ENCODE peak calls at places on chromosomes 5 and 9, in five cellular contexts. One of them, this sample, is unnamed.
A peak's percentile ranks its signal among the peaks of the same experiment; 100 is the strongest.

GRCh38 chr5:137214446-137215189 is 284.5 kb downstream of the SPOCK1 start:
- DNase-seq in breast epithelium: no peak
- DNase-seq in HepG2: peak; percentile 32
- DNase-seq in GM12878: no peak
- DNase-seq in transverse colon: no peak
- DNase-seq in this sample: no peak

GRCh38 chr5:137205237-137205636 is 293.9 kb downstream of the SPOCK1 start:
- DNase-seq in breast epithelium: no peak
- DNase-seq in HepG2: no peak
- DNase-seq in GM12878: no peak
- DNase-seq in transverse colon: no peak
- DNase-seq in this sample: no peak

GRCh38 chr9:82090041-82090440 is 101.5 kb downstream of the SPATA31D1 start:
- DNase-seq in breast epithelium: no peak
- DNase-seq in HepG2: no peak
- DNase-seq in GM12878: no peak
- DNase-seq in transverse colon: no peak
- DNase-seq in this sample: no peak

GRCh38 chr9:133331221-133331620 is 4.8 kb downstream of the SURF6 start:
- DNase-seq in breast epithelium: no peak
- DNase-seq in HepG2: no peak
- DNase-seq in GM12878: no peak
- DNase-seq in transverse colon: no peak
- DNase-seq in this sample: no peak

GRCh38 chr5:15786884-15787283 is 286.9 kb downstream of the FBXL7 start:
- DNase-seq in breast epithelium: no peak
- DNase-seq in HepG2: no peak
- DNase-seq in GM12878: no peak
- DNase-seq in transverse colon: no peak
- DNase-seq in this sample: no peak

GRCh38 chr5:119031905-119032304 is 39.0 kb upstream of the DMXL1 start:
- DNase-seq in breast epithelium: no peak
- DNase-seq in HepG2: no peak
- DNase-seq in GM12878: peak; percentile 73
- DNase-seq in transverse colon: no peak
- DNase-seq in this sample: no peak

GRCh38 chr9:125203259-125203658 is 2.9 kb downstream of the RABEPK start:
- DNase-seq in breast epithelium: no peak
- DNase-seq in HepG2: peak; percentile 40
- DNase-seq in GM12878: no peak
- DNase-seq in transverse colon: no peak
- DNase-seq in this sample: no peak

GRCh38 chr5:113068559-113068958 is 92.0 kb downstream of the DCP2 start:
- DNase-seq in breast epithelium: no peak
- DNase-seq in HepG2: no peak
- DNase-seq in GM12878: no peak
- DNase-seq in transverse colon: no peak
- DNase-seq in this sample: no peak

GRCh38 chr5:39517800-39518199 is 93.0 kb upstream of the DAB2 start:
- DNase-seq in breast epithelium: no peak
- DNase-seq in HepG2: no peak
- DNase-seq in GM12878: no peak
- DNase-seq in transverse colon: no peak
- DNase-seq in this sample: no peak

GRCh38 chr5:108266235-108266634 is 115.7 kb downstream of the FBXL17 start:
- DNase-seq in breast epithelium: no peak
- DNase-seq in HepG2: no peak
- DNase-seq in GM12878: no peak
- DNase-seq in transverse colon: no peak
- DNase-seq in this sample: no peak

GRCh38 chr5:30040483-30041116 is 1152.9 kb upstream of the CDH6 start:
- DNase-seq in breast epithelium: no peak
- DNase-seq in HepG2: peak; percentile 69
- DNase-seq in GM12878: no peak
- DNase-seq in transverse colon: no peak
- DNase-seq in this sample: no peak

GRCh38 chr9:79195904-79196303 is 375.9 kb upstream of the TLE4 start:
- DNase-seq in breast epithelium: no peak
- DNase-seq in HepG2: no peak
- DNase-seq in GM12878: no peak
- DNase-seq in transverse colon: no peak
- DNase-seq in this sample: no peak

GRCh38 chr9:99326917-99327189 is 104.8 kb downstream of the SEC61B start:
- DNase-seq in breast epithelium: no peak
- DNase-seq in HepG2: no peak
- DNase-seq in GM12878: no peak
- DNase-seq in transverse colon: no peak
- DNase-seq in this sample: no peak

GRCh38 chr9:72415948-72416347 is 50.9 kb upstream of the ZFAND5 start:
- DNase-seq in breast epithelium: no peak
- DNase-seq in HepG2: no peak
- DNase-seq in GM12878: no peak
- DNase-seq in transverse colon: no peak
- DNase-seq in this sample: no peak

GRCh38 chr9:137606005-137606601 is 617 bp downstream of the ARRDC1 start:
- DNase-seq in breast epithelium: no peak
- DNase-seq in HepG2: no peak
- DNase-seq in GM12878: no peak
- DNase-seq in transverse colon: no peak
- DNase-seq in this sample: no peak

GRCh38 chr9:122128432-122129343 is 30.9 kb downstream of the NDUFA8 start:
- DNase-seq in breast epithelium: no peak
- DNase-seq in HepG2: no peak
- DNase-seq in GM12878: no peak
- DNase-seq in transverse colon: no peak
- DNase-seq in this sample: peak; percentile 45

GRCh38 chr9:116008278-116008677 is 145.3 kb upstream of the PAPPA start:
- DNase-seq in breast epithelium: no peak
- DNase-seq in HepG2: no peak
- DNase-seq in GM12878: no peak
- DNase-seq in transverse colon: no peak
- DNase-seq in this sample: no peak

GRCh38 chr5:5494489-5495402 is 72.3 kb downstream of the ICE1 start:
- DNase-seq in breast epithelium: peak; percentile 30
- DNase-seq in HepG2: peak; percentile 51
- DNase-seq in GM12878: peak; percentile 12
- DNase-seq in transverse colon: peak; percentile 90
- DNase-seq in this sample: peak; percentile 66

GRCh38 chr9:129006328-129007034 is 21.6 kb downstream of the SH3GLB2 start:
- DNase-seq in breast epithelium: peak; percentile 53
- DNase-seq in HepG2: peak; percentile 67
- DNase-seq in GM12878: no peak
- DNase-seq in transverse colon: peak; percentile 66
- DNase-seq in this sample: no peak

GRCh38 chr9:78400496-78400895 is 103.6 kb downstream of the PSAT1 start:
- DNase-seq in breast epithelium: no peak
- DNase-seq in HepG2: no peak
- DNase-seq in GM12878: no peak
- DNase-seq in transverse colon: no peak
- DNase-seq in this sample: no peak

GRCh38 chr5:3356016-3356415 is 239.6 kb upstream of the IRX1 start:
- DNase-seq in breast epithelium: no peak
- DNase-seq in HepG2: no peak
- DNase-seq in GM12878: no peak
- DNase-seq in transverse colon: no peak
- DNase-seq in this sample: peak; percentile 31

GRCh38 chr9:113223963-113224362 is 2.6 kb downstream of the SLC31A1 start:
- DNase-seq in breast epithelium: no peak
- DNase-seq in HepG2: peak; percentile 27
- DNase-seq in GM12878: no peak
- DNase-seq in transverse colon: no peak
- DNase-seq in this sample: no peak

GRCh38 chr9:123251741-123252140 is 16.6 kb downstream of the STRBP start:
- DNase-seq in breast epithelium: no peak
- DNase-seq in HepG2: no peak
- DNase-seq in GM12878: no peak
- DNase-seq in transverse colon: peak; percentile 39
- DNase-seq in this sample: no peak

GRCh38 chr9:135336722-135337490 is 142.7 kb upstream of the PPP1R26 start:
- DNase-seq in breast epithelium: no peak
- DNase-seq in HepG2: no peak
- DNase-seq in GM12878: no peak
- DNase-seq in transverse colon: no peak
- DNase-seq in this sample: no peak

GRCh38 chr9:120889606-120890396 is 12.8 kb upstream of the PHF19 start:
- DNase-seq in breast epithelium: no peak
- DNase-seq in HepG2: no peak
- DNase-seq in GM12878: no peak
- DNase-seq in transverse colon: no peak
- DNase-seq in this sample: no peak

GRCh38 chr5:121758640-121759039 is 93.0 kb upstream of the FTMT start:
- DNase-seq in breast epithelium: no peak
- DNase-seq in HepG2: no peak
- DNase-seq in GM12878: no peak
- DNase-seq in transverse colon: no peak
- DNase-seq in this sample: no peak

GRCh38 chr5:102312586-102312985 is 16.5 kb upstream of the SLCO4C1 start:
- DNase-seq in breast epithelium: no peak
- DNase-seq in HepG2: no peak
- DNase-seq in GM12878: no peak
- DNase-seq in transverse colon: no peak
- DNase-seq in this sample: no peak

GRCh38 chr9:72038408-72038807 is 22.0 kb downstream of the C9orf57 start:
- DNase-seq in breast epithelium: no peak
- DNase-seq in HepG2: no peak
- DNase-seq in GM12878: no peak
- DNase-seq in transverse colon: no peak
- DNase-seq in this sample: no peak

GRCh38 chr9:16720386-16720785 is 150.1 kb downstream of the BNC2 start:
- DNase-seq in breast epithelium: no peak
- DNase-seq in HepG2: no peak
- DNase-seq in GM12878: no peak
- DNase-seq in transverse colon: no peak
- DNase-seq in this sample: no peak

GRCh38 chr5:178624626-178625546 is 2.0 kb downstream of the CLK4 start:
- DNase-seq in breast epithelium: no peak
- DNase-seq in HepG2: no peak
- DNase-seq in GM12878: no peak
- DNase-seq in transverse colon: no peak
- DNase-seq in this sample: no peak

GRCh38 chr9:23701291-23701690 is 124.7 kb downstream of the ELAVL2 start:
- DNase-seq in breast epithelium: no peak
- DNase-seq in HepG2: no peak
- DNase-seq in GM12878: no peak
- DNase-seq in transverse colon: no peak
- DNase-seq in this sample: no peak
- TF ChIP-seq POLR2AphosphoS5 in breast epithelium: no peak
- TF ChIP-seq POLR2AphosphoS5 in HepG2: no peak
- TF ChIP-seq POLR2AphosphoS5 in GM12878: no peak
- TF ChIP-seq POLR2AphosphoS5 in transverse colon: no peak
- TF ChIP-seq POLR2AphosphoS5 in this sample: no peak

GRCh38 chr5:142046191-142046590 is 33.4 kb upstream of the GNPDA1 start:
- DNase-seq in breast epithelium: no peak
- DNase-seq in HepG2: no peak
- DNase-seq in GM12878: no peak
- DNase-seq in transverse colon: no peak
- DNase-seq in this sample: peak; percentile 31

GRCh38 chr5:142053434-142054253 is 40.8 kb upstream of the GNPDA1 start:
- DNase-seq in breast epithelium: no peak
- DNase-seq in HepG2: no peak
- DNase-seq in GM12878: no peak
- DNase-seq in transverse colon: no peak
- DNase-seq in this sample: no peak

GRCh38 chr5:142048272-142048671 is 35.4 kb upstream of the GNPDA1 start:
- DNase-seq in breast epithelium: no peak
- DNase-seq in HepG2: no peak
- DNase-seq in GM12878: no peak
- DNase-seq in transverse colon: no peak
- DNase-seq in this sample: no peak
- TF ChIP-seq POLR2A in breast epithelium: no peak
- TF ChIP-seq POLR2A in HepG2: no peak
- TF ChIP-seq POLR2A in GM12878: no peak
- TF ChIP-seq POLR2A in transverse colon: no peak
- TF ChIP-seq POLR2A in this sample: no peak

GRCh38 chr9:95116002-95116819 is 201.3 kb downstream of the FANCC start:
- DNase-seq in breast epithelium: no peak
- DNase-seq in HepG2: peak; percentile 18
- DNase-seq in GM12878: no peak
- DNase-seq in transverse colon: peak; percentile 57
- DNase-seq in this sample: no peak
- TF ChIP-seq CTCF in breast epithelium: no peak
- TF ChIP-seq CTCF in HepG2: peak; percentile 48
- TF ChIP-seq CTCF in GM12878: no peak
- TF ChIP-seq CTCF in transverse colon: peak; percentile 47
- TF ChIP-seq CTCF in this sample: peak; percentile 12

DNA sequence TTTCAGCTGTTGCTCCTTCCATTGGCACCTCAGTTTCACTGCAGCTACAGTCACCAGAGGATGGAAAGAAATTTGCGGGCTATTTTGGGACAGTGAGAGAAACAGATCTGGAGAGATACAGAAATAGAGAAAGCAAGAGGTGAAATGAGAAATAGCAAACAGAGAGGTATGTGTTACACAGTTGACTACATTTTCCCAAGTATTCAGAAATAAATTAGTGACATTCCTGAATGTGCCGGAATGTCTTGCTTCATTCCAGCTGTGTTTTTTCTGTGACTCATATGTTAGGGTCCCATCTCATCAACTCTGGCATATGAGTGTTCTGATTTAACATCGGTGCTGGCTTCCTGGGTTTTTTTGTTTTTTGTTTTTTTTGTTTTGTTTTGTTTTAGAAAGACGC is 63.8 kb upstream of the ZNF462 start:
- DNase-seq in breast epithelium: no peak
- DNase-seq in HepG2: peak; percentile 2
- DNase-seq in GM12878: no peak
- DNase-seq in transverse colon: no peak
- DNase-seq in this sample: no peak
- TF ChIP-seq POLR2AphosphoS5 in breast epithelium: no peak
- TF ChIP-seq POLR2AphosphoS5 in HepG2: no peak
- TF ChIP-seq POLR2AphosphoS5 in GM12878: no peak
- TF ChIP-seq POLR2AphosphoS5 in transverse colon: no peak
- TF ChIP-seq POLR2AphosphoS5 in this sample: no peak